ENCODE peak calls at places on chromosomes 11 and 22, in six cellular contexts. D is NCI-H1694; T is globus pallidus; L is effector memory CD8-positive, alpha-beta T cell; I is stimulated activated CD8-positive, alpha-beta memory T cell treated with anti-CD3 and anti-CD28 coated beads, Interleukin-4, amount 100 ng/mL, for 4 hours; B is NCI-H1092. Z is an unnamed sample.

GRCh38 chr11:31657091-31657490 is 147.5 kb downstream of the ELP4 start:
- DNase-seq in D (no peak), T (no peak), L (no peak), I (no peak), B (no peak), Z (no peak)

GRCh38 chr11:8309311-8309710 is 45.6 kb upstream of the LMO1 start:
- DNase-seq in D (no peak), T (no peak), L (no peak), I (no peak), B (no peak), Z (no peak)

GRCh38 chr11:65298655-65299179 is 15.9 kb upstream of the CDC42EP2 start:
- DNase-seq in D (no peak), T (no peak), L (no peak), I (no peak), B (no peak), Z (no peak)

GRCh38 chr11:76348348-76348747 is 32.6 kb downstream of the THAP12 start:
- DNase-seq in D (no peak), T (no peak), L (no peak), I (no peak), B (no peak), Z (no peak)

GRCh38 chr11:115493905-115494304 is 10.3 kb downstream of the CADM1 start:
- DNase-seq in D (no peak), T (no peak), L (no peak), I (no peak), B (no peak), Z (no peak)

GRCh38 chr22:27715078-27715477 is 86.5 kb downstream of the MN1 start:
- DNase-seq in D (no peak), T (peak; percentile 94), L (no peak), I (no peak), B (peak; percentile 12), Z (peak; percentile 4)

GRCh38 chr11:44609783-44610155 is 44.3 kb downstream of the CD82 start:
- DNase-seq in D (no peak), T (no peak), L (no peak), I (no peak), B (no peak), Z (no peak)

GRCh38 chr11:123020968-123021367 is 39.3 kb upstream of the BSX start:
- DNase-seq in D (peak; percentile 19), T (peak; percentile 27), L (no peak), I (no peak), B (peak; percentile 64), Z (peak; percentile 48)

GRCh38 chr22:41003041-41003440 is 51.9 kb downstream of the RBX1 start:
- DNase-seq in D (no peak), T (no peak), L (no peak), I (no peak), B (no peak), Z (no peak)

GRCh38 chr11:34356576-34356917 is 1.3 kb downstream of the ABTB2 start:
- DNase-seq in D (no peak), T (no peak), L (no peak), I (no peak), B (no peak), Z (no peak)

GRCh38 chr11:1387961-1388762 is 1.6 kb upstream of the BRSK2 start:
- DNase-seq in D (no peak), T (no peak), L (no peak), I (no peak), B (no peak), Z (no peak)

GRCh38 chr11:70524096-70524922 is 126.0 kb downstream of the CTTN start:
- DNase-seq in D (no peak), T (no peak), L (no peak), I (no peak), B (no peak), Z (no peak)

GRCh38 chr22:30226192-30226832 is 20.2 kb downstream of the LIF start:
- DNase-seq in D (no peak), T (peak; percentile 17), L (no peak), I (no peak), B (no peak), Z (no peak)

GRCh38 chr11:65429724-65430405 is 7.3 kb downstream of the NEAT1 start:
- DNase-seq in D (no peak), T (no peak), L (no peak), I (no peak), B (no peak), Z (peak; percentile 77)

GRCh38 chr11:9719949-9720646 is 56.2 kb downstream of the SWAP70 start:
- DNase-seq in D (no peak), T (peak; percentile 35), L (no peak), I (no peak), B (no peak), Z (no peak)

GRCh38 chr11:118996926-118997626 is 862 bp upstream of the CENATAC start:
- DNase-seq in D (no peak), T (no peak), L (peak; percentile 23), I (no peak), B (no peak), Z (peak; percentile 42)

GRCh38 chr22:22348127-22348814 is 103.7 kb downstream of the VPREB1 start:
- DNase-seq in D (no peak), T (peak; percentile 93), L (no peak), I (no peak), B (no peak), Z (peak; percentile 15)

GRCh38 chr11:68328374-68329091 is 16.1 kb downstream of the LRP5 start:
- DNase-seq in D (no peak), T (peak; percentile 87), L (no peak), I (no peak), B (peak; percentile 34), Z (no peak)

GRCh38 chr11:71388637-71389235 is 59.5 kb downstream of the DHCR7 start:
- DNase-seq in D (no peak), T (no peak), L (no peak), I (no peak), B (no peak), Z (no peak)

GRCh38 chr11:123386746-123387510 is 43.1 kb upstream of the GRAMD1B start:
- DNase-seq in D (no peak), T (no peak), L (no peak), I (no peak), B (no peak), Z (no peak)

GRCh38 chr11:32643526-32643925 is 59.9 kb downstream of the EIF3M start:
- DNase-seq in D (no peak), T (no peak), L (no peak), I (no peak), B (no peak), Z (no peak)

GRCh38 chr11:66192181-66192888 is 76.1 kb upstream of the RAB1B start:
- DNase-seq in D (no peak), T (no peak), L (no peak), I (no peak), B (no peak), Z (no peak)

GRCh38 chr11:119320593-119321524 is 3.9 kb upstream of the MCAM start:
- DNase-seq in D (no peak), T (peak; percentile 62), L (peak; percentile 48), I (no peak), B (no peak), Z (peak; percentile 60)

GRCh38 chr11:108405706-108406105 is 61.6 kb downstream of the C11orf65 start:
- DNase-seq in D (no peak), T (no peak), L (no peak), I (no peak), B (no peak), Z (no peak)

GRCh38 chr11:27242591-27242990 is 120.4 kb downstream of the CCDC34 start:
- DNase-seq in D (no peak), T (no peak), L (no peak), I (no peak), B (no peak), Z (no peak)

GRCh38 chr11:120199613-120200012 is 11.2 kb upstream of the OAF start:
- DNase-seq in D (no peak), T (no peak), L (no peak), I (no peak), B (no peak), Z (no peak)

GRCh38 chr22:18067548-18068341 is 10.0 kb upstream of the PEX26 start:
- DNase-seq in D (no peak), T (no peak), L (no peak), I (no peak), B (no peak), Z (no peak)

GRCh38 chr11:57481915-57482781 is 21.8 kb downstream of the RTN4RL2 start:
- DNase-seq in D (no peak), T (no peak), L (no peak), I (no peak), B (no peak), Z (no peak)

GRCh38 chr22:17581631-17582030 is 18.3 kb downstream of the SLC25A18 start:
- DNase-seq in D (no peak), T (no peak), L (no peak), I (no peak), B (no peak), Z (no peak)

GRCh38 chr22:46764140-46764680 is 1.8 kb downstream of the TBC1D22A start:
- DNase-seq in D (no peak), T (no peak), L (no peak), I (no peak), B (no peak), Z (no peak)